ENCODE peak calls at places on chromosomes 4 and X, in four cellular contexts. O, N, W and T are unnamed samples. For H3K27me3, the result is how much of the 10 kb centered on the place peaks cover.

GRCh38 chr4:24890561-24890960 is 22.3 kb downstream of the CCDC149 start:
- DNase-seq in O (no peak), W (no peak), N (no peak), T (no peak)

GRCh38 chr4:25900901-25901500 is 13.0 kb upstream of the SMIM20 start:
- DNase-seq in W (no peak), N (no peak), O (no peak), T (no peak)

GRCh38 chr4:153485860-153486259 is 19.7 kb downstream of the TMEM131L start:
- DNase-seq in W (no peak), N (no peak), O (no peak), T (no peak)

GRCh38 chr4:72374156-72374555 is 194.9 kb downstream of the ADAMTS3 start:
- DNase-seq in W (no peak), O (no peak), N (no peak), T (no peak)

GRCh38 chr4:152606800-152607577 is 71.1 kb upstream of the FBXW7 start:
- DNase-seq in O (no peak), N (no peak), W (no peak), T (no peak)

GRCh38 chrX:40060356-40060845 is 37.4 kb downstream of the BCOR start:
- DNase-seq in N (no peak), O (no peak), W (no peak), T (no peak)

GRCh38 chr4:145099653-145100052 is 1.5 kb downstream of the ABCE1 start:
- DNase-seq in O (peak), N (no peak), W (peak), T (peak)

GRCh38 chr4:74283614-74284013 is 24.7 kb upstream of the EPGN start:
- DNase-seq in N (no peak), W (peak), O (peak), T (no peak)

GRCh38 chrX:10554612-10555270 is 65.6 kb downstream of the MID1 start:
- DNase-seq in W (no peak), O (no peak), N (no peak), T (no peak)

GRCh38 chrX:104315555-104315954 is 60.8 kb upstream of the ESX1 start:
- DNase-seq in W (peak), O (no peak), N (no peak), T (no peak)

GRCh38 chrX:44244008-44244407 is 99.5 kb downstream of the EFHC2 start:
- DNase-seq in W (peak), N (no peak), O (peak), T (peak)

GRCh38 chrX:109856974-109857373 is 123.9 kb upstream of the ACSL4 start:
- DNase-seq in W (no peak), N (no peak), O (peak), T (peak)

GRCh38 chr4:686371-687040 is 2.4 kb downstream of the SLC49A3 start:
- DNase-seq in W (no peak), O (no peak), N (no peak), T (no peak)

GRCh38 chrX:109818921-109819320 is 85.9 kb upstream of the ACSL4 start:
- DNase-seq in N (no peak), O (no peak), W (no peak), T (no peak)

GRCh38 chrX:42269186-42269585 is 345.8 kb upstream of the CASK start:
- DNase-seq in O (peak), W (peak), N (no peak), T (no peak)

GRCh38 chr4:67465032-67465762 is 80.1 kb downstream of the CENPC start:
- DNase-seq in W (no peak), N (no peak), O (no peak), T (no peak)

GRCh38 chr4:40262079-40262528 is 65.3 kb downstream of the RHOH start:
- DNase-seq in O (no peak), W (no peak), N (no peak), T (no peak)

GRCh38 chr4:149980941-149981340 is 97.3 kb upstream of the DCLK2 start:
- DNase-seq in O (peak), N (peak), W (peak), T (peak)

GRCh38 chrX:54248309-54248708 is 65.3 kb upstream of the FAM120C start:
- DNase-seq in N (no peak), O (peak), W (peak), T (peak)

GRCh38 chr4:177699365-177700213 is 257.4 kb upstream of the AGA start:
- DNase-seq in O (peak), W (peak), N (no peak), T (no peak)

GRCh38 chrX:71532078-71532752 is 689 bp upstream of the OGT start:
- DNase-seq in W (peak), O (peak), N (no peak), T (peak)

DNA sequence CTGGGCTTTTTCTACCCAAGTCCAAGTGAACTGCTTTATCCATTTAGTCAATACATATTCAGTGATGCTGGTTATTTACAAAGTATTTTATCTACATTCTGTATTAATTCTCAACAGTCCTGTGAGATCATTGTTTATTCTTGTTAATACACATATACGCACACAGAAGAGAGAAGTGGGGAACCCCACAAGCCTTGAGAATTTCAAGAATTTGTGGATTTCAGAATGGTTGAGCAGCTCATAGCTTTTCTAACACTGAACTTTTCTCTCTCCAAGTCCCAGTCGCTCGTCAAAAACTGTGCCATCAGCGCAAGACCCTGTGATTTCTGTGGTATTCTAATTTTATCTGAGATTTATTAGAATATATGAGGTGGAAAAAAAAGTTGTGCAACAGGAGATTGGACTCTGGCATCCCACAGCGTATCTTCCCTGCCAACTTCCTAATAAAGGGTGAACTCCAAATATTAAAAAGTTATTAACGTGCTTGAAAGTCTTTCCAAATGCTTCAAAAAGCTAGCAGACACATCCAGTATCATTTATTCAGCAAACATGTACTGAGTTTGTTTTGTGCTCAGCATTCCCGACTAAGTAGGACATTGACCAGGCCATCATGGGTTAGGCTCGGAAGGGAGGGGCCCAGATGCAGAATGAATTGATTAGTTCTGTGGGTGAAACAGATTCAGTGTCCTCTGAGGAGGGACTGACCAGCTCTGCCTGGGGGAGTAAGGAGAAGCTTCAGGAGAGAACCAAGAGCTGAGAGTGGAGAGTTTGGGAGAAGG is 165.6 kb downstream of the CBR4 start:
- DNase-seq in O (no peak), W (no peak), N (no peak), T (no peak)
- H3K4me3 ChIP-seq in O (peak), W (no peak), N (no peak), T (no peak)

GRCh38 chrX:107507744-107508117 is 58.3 kb downstream of the FRMPD3 start:
- DNase-seq in N (no peak), W (no peak), O (no peak), T (no peak)
- H3K27me3 ChIP-seq in N (under half), W (under half), O (half or more), T (under half)

GRCh38 chr4:22712105-22712504 is 19.4 kb downstream of the GBA3 start:
- DNase-seq in W (no peak), N (no peak), O (no peak), T (no peak)
- H3K4me3 ChIP-seq in W (no peak), N (no peak), O (no peak), T (no peak)

GRCh38 chr4:112003508-112003907 is 141.7 kb upstream of the FAM241A start:
- DNase-seq in W (peak), O (no peak), N (no peak), T (no peak)

GRCh38 chr4:112005027-112005426 is 140.2 kb upstream of the FAM241A start:
- DNase-seq in W (no peak), O (no peak), N (no peak), T (no peak)

GRCh38 chr4:112007361-112007760 is 137.9 kb upstream of the FAM241A start:
- DNase-seq in N (no peak), O (no peak), W (no peak), T (no peak)

GRCh38 chr4:111999801-112000200 is 145.5 kb upstream of the FAM241A start:
- DNase-seq in O (no peak), N (no peak), W (no peak), T (no peak)

DNA sequence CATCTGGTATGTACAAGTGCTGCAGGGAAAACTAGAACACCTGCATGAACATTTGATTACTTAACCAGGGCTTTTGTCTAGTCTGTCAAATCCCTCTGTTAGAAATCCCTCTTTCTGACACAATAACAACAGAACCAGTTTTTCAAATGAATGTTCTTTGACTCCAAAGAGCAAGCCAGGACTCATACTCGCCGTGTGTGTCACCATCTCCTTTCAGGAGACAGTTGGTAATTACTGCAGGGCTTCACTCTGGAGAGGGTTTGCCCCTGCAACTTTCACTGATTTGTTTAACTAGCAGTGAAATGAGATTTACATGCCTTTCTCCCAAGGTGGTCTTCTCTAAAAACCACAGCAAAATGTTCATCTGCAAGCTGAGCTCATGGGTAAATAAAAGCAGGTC is 143.0 kb upstream of the FAM241A start:
- DNase-seq in W (peak), O (no peak), N (no peak), T (peak)
- H3K27me3 ChIP-seq in W (under half), O (under half), N (under half), T (under half)